ENCODE peak calls at places on chromosomes 3 and 15, in five cellular contexts. J is heart right ventricle; B is uterus; R is CD4-positive, alpha-beta memory T cell; P is right cardiac atrium. S is an unnamed sample.

GRCh38 chr3:46693038-46693896 is at the start of gene ALS2CL:
- DNase-seq in J (peak; percentile 69), B (peak; percentile 49), R (peak; percentile 78), P (peak; percentile 85), S (peak; percentile 74)

GRCh38 chr3:158486200-158486599 is 84.8 kb upstream of the MLF1 start:
- DNase-seq in J (no peak), B (no peak), R (no peak), P (no peak), S (no peak)

GRCh38 chr15:56732135-56732880 is 1.0 kb downstream of the ZNF280D start:
- DNase-seq in J (no peak), B (no peak), R (no peak), P (no peak), S (no peak)

GRCh38 chr15:62325597-62325996 is 160.5 kb upstream of the C2CD4B start:
- DNase-seq in J (no peak), B (no peak), R (no peak), P (no peak), S (no peak)

GRCh38 chr15:74793135-74794028 is 11.5 kb downstream of the CSK start:
- DNase-seq in J (no peak), B (no peak), R (peak; percentile 70), P (peak; percentile 67), S (peak; percentile 68)

GRCh38 chr3:100399341-100400071 is 1.4 kb downstream of the TOMM70 start:
- DNase-seq in J (no peak), B (no peak), R (no peak), P (no peak), S (no peak)

GRCh38 chr3:46613313-46614005 is 1.1 kb downstream of the FAM240A start:
- DNase-seq in J (no peak), B (no peak), R (no peak), P (no peak), S (no peak)

GRCh38 chr3:162175145-162175544 is 678.5 kb downstream of the OTOL1 start:
- DNase-seq in J (no peak), B (no peak), R (no peak), P (no peak), S (no peak)

GRCh38 chr15:101269479-101270223 is 7.6 kb downstream of the SELENOS start:
- DNase-seq in J (peak; percentile 41), B (no peak), R (no peak), P (peak; percentile 69), S (no peak)

GRCh38 chr3:2514031-2514430 is 415.4 kb downstream of the CNTN4 start:
- DNase-seq in J (no peak), B (no peak), R (no peak), P (no peak), S (no peak)

GRCh38 chr15:66253643-66254363 is at the start of gene MEGF11:
- DNase-seq in J (peak; percentile 23), B (no peak), R (no peak), P (peak; percentile 53), S (no peak)

GRCh38 chr15:68347392-68347791 is 69.8 kb downstream of the FEM1B start:
- DNase-seq in J (no peak), B (no peak), R (no peak), P (no peak), S (no peak)

GRCh38 chr3:151750678-151751077 is 17.0 kb downstream of the AADACL2 start:
- DNase-seq in J (no peak), B (no peak), R (no peak), P (no peak), S (no peak)

GRCh38 chr3:57169106-57169505 is 4.0 kb upstream of the IL17RD start:
- DNase-seq in J (no peak), B (no peak), R (no peak), P (no peak), S (no peak)

GRCh38 chr15:73908030-73908821 is 18.0 kb upstream of the LOXL1 start:
- DNase-seq in J (peak; percentile 86), B (peak; percentile 66), R (peak; percentile 57), P (peak; percentile 96), S (peak; percentile 40)

GRCh38 chr3:159928692-159929091 is 59.9 kb upstream of the IL12A start:
- DNase-seq in J (no peak), B (no peak), R (no peak), P (no peak), S (no peak)

GRCh38 chr3:123431007-123431657 is 17.8 kb downstream of the ADCY5 start:
- DNase-seq in J (no peak), B (no peak), R (no peak), P (no peak), S (no peak)

GRCh38 chr3:147420361-147421183 is 11.4 kb downstream of the ZIC1 start:
- DNase-seq in J (no peak), B (no peak), R (no peak), P (no peak), S (no peak)

GRCh38 chr15:93135997-93136397 is 47.0 kb upstream of the RGMA start:
- DNase-seq in J (no peak), B (no peak), R (no peak), P (no peak), S (no peak)

GRCh38 chr3:66592061-66592875 is 91.4 kb upstream of the LRIG1 start:
- DNase-seq in J (no peak), B (no peak), R (no peak), P (no peak), S (no peak)

GRCh38 chr3:70071138-70071537 is 71.6 kb downstream of the SAMMSON start:
- DNase-seq in J (no peak), B (no peak), R (no peak), P (no peak), S (no peak)

GRCh38 chr15:76795217-76795616 is 109.9 kb downstream of the SCAPER start:
- DNase-seq in J (no peak), B (no peak), R (no peak), P (peak; percentile 42), S (no peak)
- H3K4me1 ChIP-seq in J (no peaks in the 10 kb centered on the region), B (no peaks in the 10 kb centered on the region), R (no peaks in the 10 kb centered on the region), P (no peaks in the 10 kb centered on the region), S (no peaks in the 10 kb centered on the region)

GRCh38 chr3:64235605-64236004 is 10.3 kb upstream of the PRICKLE2 start:
- DNase-seq in J (no peak), B (no peak), R (no peak), P (no peak), S (no peak)
- H3K4me3 ChIP-seq in J (no peak overlapping the region), B (no peak overlapping the region), R (no peak overlapping the region), P (no peak overlapping the region), S (no peak overlapping the region)

DNA sequence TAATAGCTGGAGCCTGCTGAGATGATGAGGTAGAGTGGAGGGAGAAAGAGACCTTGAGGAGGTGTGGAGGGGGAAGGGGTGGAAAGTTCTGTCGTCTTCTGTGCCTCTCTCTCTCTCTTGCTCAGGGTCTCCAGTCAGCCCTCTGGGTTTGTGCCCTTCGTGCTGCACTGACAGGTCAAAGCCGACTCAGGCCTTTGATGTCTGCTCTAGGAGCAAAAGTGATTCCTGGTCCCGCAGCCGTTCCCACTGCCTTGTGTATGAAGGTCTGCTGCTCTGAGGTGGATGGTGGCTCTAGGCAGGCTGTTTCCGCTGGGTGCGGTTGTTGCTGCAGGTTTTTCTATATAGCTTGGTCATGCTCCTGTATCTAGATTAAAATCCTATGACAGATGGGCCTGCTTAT is 89.4 kb downstream of the IGF1R start:
- DNase-seq in J (no peak), B (no peak), R (no peak), P (no peak), S (no peak)
- H3K4me1 ChIP-seq in J (peaks cover 48% of the 10 kb centered on the region), B (peaks cover 4% of the 10 kb centered on the region), R (no peaks in the 10 kb centered on the region), P (peaks cover 16% of the 10 kb centered on the region), S (peaks cover 3% of the 10 kb centered on the region)

GRCh38 chr15:95277266-95277665 is 1045.9 kb downstream of the MCTP2 start:
- DNase-seq in J (no peak), B (no peak), R (no peak), P (no peak), S (no peak)

GRCh38 chr15:95281470-95281869 is 1049.0 kb upstream of the NR2F2 start:
- DNase-seq in J (no peak), B (no peak), R (no peak), P (no peak), S (no peak)

GRCh38 chr15:95279277-95280019 is 1048.1 kb downstream of the MCTP2 start:
- DNase-seq in J (no peak), B (no peak), R (no peak), P (no peak), S (no peak)

GRCh38 chr15:95280711-95281110 is 1049.3 kb downstream of the MCTP2 start:
- DNase-seq in J (no peak), B (no peak), R (no peak), P (no peak), S (no peak)

DNA sequence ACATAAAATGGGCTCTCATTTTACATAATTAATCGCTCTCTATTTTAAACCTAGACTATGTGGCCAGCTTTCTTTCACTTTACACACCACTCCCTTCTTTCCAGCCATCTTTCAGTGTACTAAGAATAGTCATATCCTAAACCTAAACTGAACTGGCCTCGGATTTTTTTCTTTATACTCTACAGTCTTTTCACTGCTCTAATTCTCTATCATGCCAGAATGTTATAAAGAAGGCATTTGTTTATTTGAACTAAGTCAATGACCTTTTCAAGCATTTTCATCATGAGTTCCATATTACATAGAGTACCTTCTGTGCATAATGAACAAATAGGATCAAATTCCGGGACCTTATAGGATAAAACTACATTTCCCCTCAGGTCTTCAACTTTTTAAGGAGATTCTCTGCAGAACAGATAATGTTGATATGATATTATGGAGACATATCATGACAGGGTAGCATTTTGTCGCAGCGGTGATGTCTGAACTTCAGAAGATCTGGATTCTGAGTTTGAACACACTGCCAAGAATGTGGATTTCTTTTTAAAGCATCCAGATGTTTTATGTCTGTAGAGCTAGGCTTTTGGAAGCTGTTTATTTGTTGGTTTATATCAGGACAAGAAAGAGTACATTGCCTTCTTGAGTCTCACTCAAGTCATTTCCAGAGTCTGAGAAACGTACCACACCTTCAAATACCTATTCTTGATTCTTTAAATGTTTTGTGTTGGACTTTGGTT is 1047.3 kb downstream of the MCTP2 start:
- DNase-seq in J (no peak), B (no peak), R (no peak), P (no peak), S (no peak)
- H3K4me3 ChIP-seq in J (no peak overlapping the region), B (no peak overlapping the region), R (no peak overlapping the region), P (no peak overlapping the region), S (no peak overlapping the region)

DNA sequence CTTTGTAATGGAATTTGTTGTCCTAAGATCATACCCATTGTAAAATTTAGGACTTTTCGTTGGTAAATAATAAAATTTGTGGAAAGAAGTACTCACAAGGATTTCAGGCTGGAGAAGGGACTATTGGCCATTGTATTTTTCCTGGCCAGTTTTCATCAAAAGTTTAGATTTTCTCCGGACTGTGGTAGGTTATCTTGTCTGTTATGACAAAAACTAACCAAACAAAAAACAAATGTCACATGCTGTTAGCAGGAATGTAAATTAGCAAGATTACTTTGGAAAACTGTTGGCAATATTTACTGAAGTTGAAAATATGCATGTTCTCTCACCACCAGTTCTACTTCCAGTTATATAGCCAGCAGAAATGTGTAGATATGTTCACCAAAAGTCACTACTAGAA is 27.8 kb downstream of the PDE8A start:
- DNase-seq in J (no peak), B (no peak), R (no peak), P (no peak), S (no peak)
- H3K4me1 ChIP-seq in J (peaks cover 73% of the 10 kb centered on the region), B (no peaks in the 10 kb centered on the region), R (peaks cover 27% of the 10 kb centered on the region), P (peaks cover 16% of the 10 kb centered on the region), S (peaks cover 5% of the 10 kb centered on the region)

GRCh38 chr3:52221563-52222318 is 3.7 kb downstream of the TLR9 start:
- DNase-seq in J (no peak), B (peak; percentile 34), R (peak; percentile 80), P (peak; percentile 84), S (peak; percentile 89)
- H3K4me3 ChIP-seq in J (no peak overlapping the region), B (no peak overlapping the region), R (peak overlapping the region; percentile 3), P (no peak overlapping the region), S (peak overlapping the region; percentile 53)

S was measured in CD4-positive, CD25-positive, alpha-beta regulatory T cell.